ENCODE peak calls at places on chromosomes 16 and 17, in six cellular contexts. K is iris pigment epithelial cell; F is ACHN; J is Daoy; A is hypothalamus; O is stimulated activated CD4-positive, alpha-beta T cell treated with anti-CD3 and anti-CD28 coated beads, Interleukin-2, amount 100 ng/mL, for 24 hours. C is an unnamed sample.

GRCh38 chr17:17698371-17698770 is 17.1 kb downstream of the RAI1 start:
- DNase-seq in F (no peak), A (no peak), O (no peak), K (no peak), J (no peak), C (peak)

GRCh38 chr17:4968166-4968915 is 724 bp upstream of the SPAG7 start:
- DNase-seq in O (peak), K (no peak), A (peak), F (peak), J (peak), C (peak)

GRCh38 chr17:34825884-34826283 is 135.4 kb downstream of the CCT6B start:
- DNase-seq in J (no peak), O (no peak), K (no peak), A (no peak), F (no peak), C (no peak)

GRCh38 chr17:64024215-64024654 is 3.8 kb upstream of the ICAM2 start:
- DNase-seq in O (no peak), F (no peak), J (no peak), A (no peak), K (no peak), C (no peak)

GRCh38 chr16:14003119-14003570 is 68.0 kb upstream of the MRTFB start:
- DNase-seq in O (no peak), K (peak), A (peak), J (peak), F (peak), C (peak)

GRCh38 chr17:16286009-16286946 is 67.0 kb downstream of the CENPV start:
- DNase-seq in A (peak), O (peak), K (peak), J (peak), F (peak), C (peak)

GRCh38 chr16:5302372-5303114 is 204.9 kb upstream of the EEF2KMT start:
- DNase-seq in F (no peak), J (no peak), A (no peak), K (no peak), O (no peak), C (no peak)

GRCh38 chr17:16943541-16944333 is 28.2 kb downstream of the TNFRSF13B start:
- DNase-seq in A (no peak), O (no peak), F (no peak), J (no peak), K (no peak), C (no peak)

GRCh38 chr16:80369559-80369958 is 171.2 kb upstream of the DYNLRB2 start:
- DNase-seq in J (peak), K (peak), O (no peak), F (peak), A (peak), C (peak)

GRCh38 chr17:57485916-57486315 is 229.6 kb downstream of the MSI2 start:
- DNase-seq in F (no peak), K (no peak), A (no peak), J (no peak), O (no peak), C (peak)

C was measured in left kidney.